ENCODE peak calls at places on chromosome 16, in nine cellular contexts. W is heart left ventricle, S is transverse colon, T is ovary, A is HCT116, H is gastrocnemius medialis, Q is IMR-90, B is uterus, L is adrenal gland. J is an unnamed sample. For H3K4me1 and H3K36me3, the result is how much of the 10 kb centered on the place peaks cover.

GRCh38 chr16:19410435-19411153 is 7.1 kb upstream of the TMC5 start:
- DNase-seq in W (no peak), S (peak), T (no peak), A (no peak), H (no peak), Q (no peak), B (no peak), L (no peak), J (peak)

GRCh38 chr16:86048882-86049585 is 150.1 kb downstream of the IRF8 start:
- DNase-seq in W (no peak), S (peak), T (no peak), A (no peak), H (no peak), Q (no peak), B (no peak), L (no peak), J (no peak)

GRCh38 chr16:88773812-88774291 is 11.2 kb downstream of the PIEZO1 start:
- DNase-seq in W (peak), S (peak), T (peak), A (no peak), H (no peak), Q (peak), B (no peak), L (peak), J (peak)

GRCh38 chr16:66959645-66960177 is 1.4 kb upstream of the CES3 start:
- DNase-seq in W (no peak), S (no peak), T (no peak), A (no peak), H (peak), Q (no peak), B (no peak), L (no peak), J (no peak)

GRCh38 chr16:31179153-31179746 is 689 bp upstream of the FUS start:
- DNase-seq in W (no peak), S (no peak), T (no peak), A (no peak), H (no peak), Q (no peak), B (no peak), L (peak), J (no peak)

GRCh38 chr16:88907768-88908167 is 41.3 kb upstream of the PABPN1L start:
- DNase-seq in W (no peak), S (no peak), T (no peak), A (no peak), H (no peak), Q (peak), B (no peak), L (no peak), J (no peak)

GRCh38 chr16:11092788-11093577 is 148.6 kb downstream of the CLEC16A start:
- DNase-seq in W (no peak), S (no peak), T (no peak), A (no peak), H (no peak), Q (no peak), B (no peak), L (no peak), J (no peak)

GRCh38 chr16:29321585-29321984 is 84.9 kb downstream of the NPIPB11 start:
- DNase-seq in W (no peak), S (no peak), T (no peak), A (no peak), H (no peak), Q (no peak), B (no peak), L (no peak), J (no peak)

GRCh38 chr16:78709137-78709871 is 609.9 kb downstream of the WWOX start:
- DNase-seq in W (no peak), S (no peak), T (no peak), A (no peak), H (no peak), Q (no peak), B (no peak), L (no peak), J (no peak)

GRCh38 chr16:5175263-5175662 is 77.7 kb upstream of the EEF2KMT start:
- DNase-seq in W (no peak), S (peak), T (no peak), A (no peak), H (no peak), Q (no peak), B (no peak), L (no peak), J (no peak)

GRCh38 chr16:88469615-88470395 is 16.7 kb downstream of the ZFPM1 start:
- DNase-seq in W (no peak), S (no peak), T (no peak), A (no peak), H (no peak), Q (no peak), B (no peak), L (no peak), J (no peak)

GRCh38 chr16:68190099-68190498 is 45.8 kb downstream of the ESRP2 start:
- DNase-seq in W (no peak), S (no peak), T (no peak), A (no peak), H (no peak), Q (no peak), B (no peak), L (no peak), J (no peak)

GRCh38 chr16:30649725-30650368 is 913 bp upstream of the PRR14 start:
- DNase-seq in W (no peak), S (no peak), T (no peak), A (no peak), H (no peak), Q (no peak), B (no peak), L (peak), J (no peak)

GRCh38 chr16:11198817-11199216 is 57.2 kb downstream of the SOCS1 start:
- DNase-seq in W (no peak), S (peak), T (no peak), A (peak), H (no peak), Q (no peak), B (no peak), L (no peak), J (peak)

GRCh38 chr16:81855552-81856153 is 76.6 kb downstream of the PLCG2 start:
- DNase-seq in W (no peak), S (no peak), T (no peak), A (no peak), H (no peak), Q (no peak), B (no peak), L (no peak), J (no peak)

GRCh38 chr16:24568392-24568791 is 29.0 kb downstream of the RBBP6 start:
- DNase-seq in W (no peak), S (no peak), T (no peak), A (no peak), H (no peak), Q (peak), B (no peak), L (no peak), J (no peak)

GRCh38 chr16:52825882-52826281 is 226.8 kb downstream of the CHD9NB start:
- DNase-seq in W (no peak), S (no peak), T (no peak), A (no peak), H (no peak), Q (no peak), B (no peak), L (no peak), J (no peak)

GRCh38 chr16:89079434-89079833 is 14.2 kb upstream of the ACSF3 start:
- DNase-seq in W (no peak), S (no peak), T (no peak), A (no peak), H (no peak), Q (no peak), B (no peak), L (no peak), J (no peak)

GRCh38 chr16:53949716-53950410 is 245.9 kb downstream of the FTO start:
- DNase-seq in W (no peak), S (no peak), T (no peak), A (no peak), H (no peak), Q (no peak), B (no peak), L (no peak), J (no peak)

GRCh38 chr16:17578921-17579876 is 108.4 kb upstream of the XYLT1 start:
- DNase-seq in W (peak), S (peak), T (peak), A (peak), H (peak), Q (peak), B (peak), L (peak), J (peak)

GRCh38 chr16:11310997-11311561 is 29.9 kb upstream of the PRM1 start:
- DNase-seq in W (no peak), S (no peak), T (no peak), A (no peak), H (no peak), Q (no peak), B (no peak), L (no peak), J (no peak)

GRCh38 chr16:31141489-31142108 is 6.1 kb upstream of the PRSS8 start:
- DNase-seq in W (peak), S (no peak), T (peak), A (no peak), H (peak), Q (peak), B (peak), L (peak), J (no peak)

GRCh38 chr16:23959069-23959800 is 123.5 kb downstream of the PRKCB start:
- DNase-seq in W (no peak), S (no peak), T (no peak), A (no peak), H (no peak), Q (no peak), B (no peak), L (no peak), J (no peak)

GRCh38 chr16:83579431-83579830 is 228.3 kb upstream of the HSBP1 start:
- DNase-seq in W (no peak), S (no peak), T (no peak), A (no peak), H (no peak), Q (no peak), B (no peak), L (no peak), J (no peak)

GRCh38 chr16:85651822-85652430 is 36.8 kb downstream of the GINS2 start:
- DNase-seq in W (no peak), S (no peak), T (peak), A (no peak), H (no peak), Q (no peak), B (peak), L (peak), J (no peak)

GRCh38 chr16:88844412-88845118 is 12.2 kb downstream of the GALNS start:
- DNase-seq in W (no peak), S (no peak), T (no peak), A (no peak), H (no peak), Q (no peak), B (no peak), L (no peak), J (no peak)

GRCh38 chr16:2044541-2044940 is 3.1 kb downstream of the NTHL1 start:
- DNase-seq in W (no peak), S (peak), T (no peak), A (no peak), H (no peak), Q (no peak), B (no peak), L (no peak), J (no peak)
- H3K4me1 ChIP-seq in W (half or more), S (half or more), T (under half), A (under half), H (under half), Q (under half), B (under half), L (under half), J (half or more)

GRCh38 chr16:50340578-50340977 is 28.2 kb downstream of the BRD7 start:
- DNase-seq in W (no peak), S (no peak), T (no peak), A (no peak), H (no peak), Q (peak), B (no peak), L (no peak), J (no peak)
- H3K36me3 ChIP-seq in W (half or more), S (under half), T (under half), A (under half), H (under half), Q (under half), B (under half), L (under half), J (under half)

GRCh38 chr16:20904507-20905079 is 4.0 kb downstream of the LYRM1 start:
- DNase-seq in W (no peak), S (no peak), T (no peak), A (peak), H (no peak), Q (peak), B (no peak), L (no peak), J (peak)
- TF ChIP-seq POLR2A in W (no peak), S (no peak), T (no peak), A (no peak), H (no peak), Q (no peak), B (no peak), L (no peak), J (no peak)

GRCh38 chr16:59601452-59601851 is 867.3 kb upstream of the GOT2 start:
- DNase-seq in W (no peak), S (no peak), T (no peak), A (no peak), H (no peak), Q (no peak), B (no peak), L (no peak), J (no peak)
- H3K4me1 ChIP-seq in W (under half), S (under half), T (under half), A (under half), H (under half), Q (under half), B (under half), L (under half), J (under half)

GRCh38 chr16:56481468-56482112 is 30.2 kb downstream of the OGFOD1 start:
- DNase-seq in W (no peak), S (no peak), T (no peak), A (no peak), H (peak), Q (peak), B (no peak), L (no peak), J (no peak)

GRCh38 chr16:56477096-56477878 is 25.9 kb downstream of the OGFOD1 start:
- DNase-seq in W (no peak), S (no peak), T (no peak), A (peak), H (peak), Q (peak), B (no peak), L (peak), J (no peak)

GRCh38 chr16:56478228-56479049 is 27.1 kb downstream of the OGFOD1 start:
- DNase-seq in W (no peak), S (no peak), T (no peak), A (no peak), H (no peak), Q (peak), B (no peak), L (no peak), J (no peak)

GRCh38 chr16:56480776-56481467 is 29.6 kb downstream of the OGFOD1 start:
- DNase-seq in W (no peak), S (no peak), T (no peak), A (no peak), H (peak), Q (peak), B (no peak), L (no peak), J (no peak)

GRCh38 chr16:56479469-56479868 is 28.1 kb downstream of the OGFOD1 start:
- DNase-seq in W (no peak), S (no peak), T (no peak), A (no peak), H (no peak), Q (no peak), B (no peak), L (no peak), J (no peak)
- H3K36me3 ChIP-seq in W (half or more), S (under half), T (under half), A (under half), H (under half), Q (under half), B (under half), L (under half), J (under half)

GRCh38 chr16:48244080-48244862 is at the start of gene LONP2:
- DNase-seq in W (peak), S (peak), T (peak), A (peak), H (peak), Q (peak), B (peak), L (peak), J (peak)
- TF ChIP-seq POLR2A in W (no peak), S (peak), T (peak), A (no peak), H (peak), Q (peak), B (peak), L (no peak), J (no peak)

GRCh38 chr16:973366-973765 is 2.6 kb upstream of the LMF1 start:
- DNase-seq in W (no peak), S (no peak), T (no peak), A (no peak), H (no peak), Q (no peak), B (no peak), L (no peak), J (no peak)
- H3K4me1 ChIP-seq in W (under half), S (under half), T (under half), A (under half), H (under half), Q (under half), B (under half), L (under half), J (under half)